ENCODE peak calls at places on chromosome 11, in eight cellular contexts. H, C, U, E, Y, Z, A and O are unnamed samples.

GRCh38 chr11:125627236-125627910 is 2.4 kb downstream of the CHEK1 start:
- ATAC-seq in H (no peak), C (no peak), U (no peak), E (no peak), Y (no peak), Z (no peak), A (no peak), O (no peak)

GRCh38 chr11:47923667-47924066 is 56.7 kb upstream of the PTPRJ start:
- ATAC-seq in H (peak), C (peak), U (no peak), E (peak), Y (peak), Z (peak), A (peak), O (no peak)

GRCh38 chr11:82771781-82772180 is 38.1 kb upstream of the FAM181B start:
- ATAC-seq in H (no peak), C (no peak), U (no peak), E (no peak), Y (no peak), Z (no peak), A (no peak), O (no peak)

GRCh38 chr11:21810650-21811049 is 382.2 kb upstream of the ANO5 start:
- ATAC-seq in H (no peak), C (peak), U (no peak), E (no peak), Y (no peak), Z (no peak), A (no peak), O (no peak)

GRCh38 chr11:119571311-119571710 is 148.3 kb upstream of the THY1 start:
- ATAC-seq in H (no peak), C (no peak), U (no peak), E (peak), Y (no peak), Z (no peak), A (no peak), O (no peak)

GRCh38 chr11:26572770-26573402 is 823 bp upstream of the MUC15 start:
- ATAC-seq in H (peak), C (no peak), U (no peak), E (no peak), Y (no peak), Z (no peak), A (peak), O (no peak)

GRCh38 chr11:95445746-95446333 is 214.8 kb upstream of the SESN3 start:
- ATAC-seq in H (no peak), C (no peak), U (no peak), E (no peak), Y (no peak), Z (no peak), A (no peak), O (no peak)

GRCh38 chr11:131584694-131585592 is 214.5 kb downstream of the NTM start:
- ATAC-seq in H (no peak), C (no peak), U (no peak), E (no peak), Y (no peak), Z (no peak), A (no peak), O (no peak)

GRCh38 chr11:62601114-62601363 is 626 bp downstream of the MTA2 start:
- ATAC-seq in H (peak), C (peak), U (peak), E (peak), Y (no peak), Z (peak), A (peak), O (no peak)

GRCh38 chr11:120424970-120425332 is 86.6 kb upstream of the GRIK4 start:
- ATAC-seq in H (no peak), C (no peak), U (no peak), E (no peak), Y (no peak), Z (no peak), A (no peak), O (no peak)

GRCh38 chr11:103602846-103603245 is 433.6 kb upstream of the DDI1 start:
- ATAC-seq in H (no peak), C (no peak), U (no peak), E (no peak), Y (no peak), Z (no peak), A (no peak), O (no peak)

GRCh38 chr11:12402027-12402426 is 24.7 kb downstream of the PARVA start:
- ATAC-seq in H (no peak), C (no peak), U (no peak), E (no peak), Y (no peak), Z (no peak), A (no peak), O (no peak)

GRCh38 chr11:31059529-31059928 is 310.0 kb downstream of the DCDC1 start:
- ATAC-seq in H (no peak), C (no peak), U (no peak), E (no peak), Y (no peak), Z (no peak), A (peak), O (no peak)

GRCh38 chr11:122703541-122704272 is 48.2 kb downstream of the UBASH3B start:
- ATAC-seq in H (no peak), C (no peak), U (peak), E (no peak), Y (no peak), Z (no peak), A (no peak), O (peak)

GRCh38 chr11:66081505-66081904 is 11.4 kb downstream of the PACS1 start:
- ATAC-seq in H (peak), C (no peak), U (peak), E (peak), Y (peak), Z (peak), A (peak), O (peak)

GRCh38 chr11:65492637-65493366 is 6.0 kb upstream of the MALAT1 start:
- ATAC-seq in H (peak), C (peak), U (peak), E (peak), Y (peak), Z (peak), A (no peak), O (peak)

GRCh38 chr11:133698654-133699053 is 146.7 kb downstream of the SPATA19 start:
- ATAC-seq in H (no peak), C (no peak), U (no peak), E (peak), Y (no peak), Z (no peak), A (no peak), O (no peak)

GRCh38 chr11:130775306-130776043 is 140.8 kb downstream of the SNX19 start:
- ATAC-seq in H (no peak), C (no peak), U (no peak), E (no peak), Y (no peak), Z (no peak), A (no peak), O (no peak)

GRCh38 chr11:62433553-62434301 is 14.9 kb downstream of the SCGB1A1 start:
- ATAC-seq in H (peak), C (peak), U (no peak), E (peak), Y (no peak), Z (peak), A (peak), O (no peak)

GRCh38 chr11:65391007-65391406 is 4.6 kb downstream of the FRMD8 start:
- ATAC-seq in H (peak), C (no peak), U (no peak), E (peak), Y (peak), Z (peak), A (no peak), O (no peak)

GRCh38 chr11:116946414-116946813 is 109.0 kb upstream of the APOA1 start:
- ATAC-seq in H (no peak), C (no peak), U (no peak), E (no peak), Y (no peak), Z (no peak), A (no peak), O (no peak)

GRCh38 chr11:64276653-64277431 is 7.6 kb downstream of the BAD start:
- ATAC-seq in H (peak), C (no peak), U (no peak), E (no peak), Y (no peak), Z (no peak), A (no peak), O (no peak)

GRCh38 chr11:64312947-64313346 is 4.4 kb downstream of the TRMT112 start:
- ATAC-seq in H (no peak), C (no peak), U (no peak), E (no peak), Y (no peak), Z (no peak), A (no peak), O (no peak)

GRCh38 chr11:122189259-122189658 is 73.2 kb upstream of the BLID start:
- ATAC-seq in H (no peak), C (peak), U (no peak), E (peak), Y (peak), Z (peak), A (peak), O (no peak)

GRCh38 chr11:64110465-64111375 is 55.2 kb downstream of the MACROD1 start:
- ATAC-seq in H (no peak), C (no peak), U (no peak), E (peak), Y (no peak), Z (no peak), A (no peak), O (no peak)

GRCh38 chr11:6926208-6927029 is at the start of gene ZNF215:
- ATAC-seq in H (peak), C (peak), U (peak), E (peak), Y (peak), Z (peak), A (peak), O (peak)

GRCh38 chr11:106197438-106197837 is 120.0 kb downstream of the AASDHPPT start:
- ATAC-seq in H (no peak), C (no peak), U (no peak), E (no peak), Y (no peak), Z (no peak), A (no peak), O (no peak)

GRCh38 chr11:14727215-14727614 is 83.6 kb downstream of the PDE3B start:
- ATAC-seq in H (no peak), C (no peak), U (peak), E (no peak), Y (no peak), Z (no peak), A (no peak), O (no peak)

GRCh38 chr11:95676280-95676679 is 113.3 kb downstream of the FAM76B start:
- ATAC-seq in H (no peak), C (no peak), U (no peak), E (no peak), Y (no peak), Z (no peak), A (no peak), O (no peak)

GRCh38 chr11:102244681-102245409 is 72.4 kb upstream of the BIRC3 start:
- ATAC-seq in H (peak), C (no peak), U (no peak), E (no peak), Y (peak), Z (no peak), A (no peak), O (no peak)

GRCh38 chr11:109421981-109422590 is at the start of gene C11orf87:
- ATAC-seq in H (no peak), C (no peak), U (no peak), E (peak), Y (peak), Z (no peak), A (peak), O (no peak)

GRCh38 chr11:1930448-1930802 is 10.9 kb downstream of the TNNT3 start:
- ATAC-seq in H (no peak), C (no peak), U (no peak), E (no peak), Y (no peak), Z (no peak), A (no peak), O (no peak)